ENCODE peak calls at places on chromosomes 13 and 19, in ten cellular contexts. C, J, D, R, G, B, N, S, H and P are unnamed samples.
A peak's percentile ranks its signal among the peaks of the same experiment; 100 is the strongest.

GRCh38 chr19:44783545-44783944 is 5.9 kb downstream of the CBLC start:
- DNase-seq in R (no peak), H (no peak), G (no peak), D (no peak), C (no peak), B (no peak), J (no peak), N (no peak), S (no peak), P (no peak)

GRCh38 chr13:45231722-45232121 is 30.9 kb upstream of the KCTD4 start:
- DNase-seq in R (peak; percentile 52), C (no peak), H (no peak), N (no peak), D (peak; percentile 11), B (no peak), G (peak; percentile 64), J (peak; percentile 65), S (no peak), P (no peak)

GRCh38 chr13:73138276-73138950 is 79.6 kb downstream of the KLF5 start:
- DNase-seq in D (no peak), B (peak; percentile 26), G (peak; percentile 15), R (peak; percentile 65), C (no peak), H (no peak), S (no peak), N (peak; percentile 69), J (peak; percentile 19), P (peak; percentile 35)

GRCh38 chr19:18513868-18514267 is 8.0 kb downstream of the ELL start:
- DNase-seq in B (no peak), R (no peak), N (no peak), G (peak; percentile 28), H (no peak), D (no peak), J (no peak), S (no peak), C (peak; percentile 82), P (peak; percentile 58)

GRCh38 chr19:7294571-7295212 is 478 bp upstream of the INSR start:
- DNase-seq in S (peak; percentile 93), C (peak; percentile 89), D (peak; percentile 87), G (peak; percentile 53), J (peak; percentile 50), H (no peak), R (peak; percentile 12), N (peak; percentile 74), B (peak; percentile 75), P (peak; percentile 44)

GRCh38 chr13:99190147-99190985 is 10.3 kb upstream of the UBAC2 start:
- DNase-seq in G (no peak), H (no peak), S (no peak), D (no peak), B (no peak), J (no peak), N (no peak), C (no peak), R (no peak), P (no peak)

GRCh38 chr19:1230585-1231489 is 7.0 kb downstream of the CBARP start:
- DNase-seq in S (no peak), B (no peak), N (no peak), R (no peak), C (no peak), G (no peak), H (no peak), D (no peak), J (no peak), P (no peak)

GRCh38 chr13:19089315-19089714 is 92.3 kb downstream of the TUBA3C start:
- DNase-seq in R (no peak), H (no peak), S (no peak), D (peak; percentile 6), G (no peak), C (no peak), N (no peak), B (no peak), J (no peak), P (no peak)

GRCh38 chr13:110244096-110244830 is 62.7 kb downstream of the COL4A1 start:
- DNase-seq in J (no peak), H (no peak), D (no peak), G (no peak), B (no peak), S (no peak), R (no peak), C (no peak), N (no peak), P (peak; percentile 68)

GRCh38 chr13:49649244-49649962 is 21.1 kb downstream of the ARL11 start:
- DNase-seq in G (peak; percentile 67), B (no peak), R (peak; percentile 27), D (no peak), C (no peak), J (peak; percentile 59), N (no peak), H (no peak), S (no peak), P (peak; percentile 64)

GRCh38 chr19:42143341-42144234 is 11.3 kb upstream of the POU2F2 start:
- DNase-seq in D (no peak), N (no peak), G (peak; percentile 52), J (peak; percentile 58), R (no peak), B (peak; percentile 23), H (no peak), C (no peak), S (no peak), P (peak; percentile 46)

GRCh38 chr13:21343659-21344058 is 115.4 kb downstream of the ZDHHC20 start:
- DNase-seq in N (no peak), B (no peak), H (no peak), D (no peak), G (no peak), S (no peak), C (no peak), R (no peak), J (no peak), P (no peak)

GRCh38 chr13:21344662-21345176 is 114.4 kb downstream of the ZDHHC20 start:
- DNase-seq in D (peak; percentile 70), G (no peak), S (no peak), N (no peak), H (no peak), C (no peak), R (no peak), J (no peak), B (no peak), P (no peak)

GRCh38 chr13:21338651-21339278 is 120.3 kb downstream of the ZDHHC20 start:
- DNase-seq in B (no peak), H (no peak), D (no peak), S (no peak), R (no peak), J (no peak), C (no peak), N (no peak), G (no peak), P (no peak)

GRCh38 chr13:21341637-21342422 is 117.3 kb downstream of the ZDHHC20 start:
- DNase-seq in S (no peak), N (no peak), G (no peak), D (no peak), B (no peak), H (no peak), C (no peak), J (no peak), R (no peak), P (no peak)

GRCh38 chr13:21342699-21343442 is 116.2 kb downstream of the ZDHHC20 start:
- DNase-seq in S (no peak), B (no peak), H (no peak), J (no peak), G (no peak), R (no peak), N (no peak), D (no peak), C (no peak), P (no peak)
- H3K4me3 ChIP-seq in S (no peak overlapping the region), B (no peak overlapping the region), H (no peak overlapping the region), J (no peak overlapping the region), G (no peak overlapping the region), R (no peak overlapping the region), N (no peak overlapping the region), D (no peak overlapping the region), C (no peak overlapping the region), P (no peak overlapping the region)

DNA sequence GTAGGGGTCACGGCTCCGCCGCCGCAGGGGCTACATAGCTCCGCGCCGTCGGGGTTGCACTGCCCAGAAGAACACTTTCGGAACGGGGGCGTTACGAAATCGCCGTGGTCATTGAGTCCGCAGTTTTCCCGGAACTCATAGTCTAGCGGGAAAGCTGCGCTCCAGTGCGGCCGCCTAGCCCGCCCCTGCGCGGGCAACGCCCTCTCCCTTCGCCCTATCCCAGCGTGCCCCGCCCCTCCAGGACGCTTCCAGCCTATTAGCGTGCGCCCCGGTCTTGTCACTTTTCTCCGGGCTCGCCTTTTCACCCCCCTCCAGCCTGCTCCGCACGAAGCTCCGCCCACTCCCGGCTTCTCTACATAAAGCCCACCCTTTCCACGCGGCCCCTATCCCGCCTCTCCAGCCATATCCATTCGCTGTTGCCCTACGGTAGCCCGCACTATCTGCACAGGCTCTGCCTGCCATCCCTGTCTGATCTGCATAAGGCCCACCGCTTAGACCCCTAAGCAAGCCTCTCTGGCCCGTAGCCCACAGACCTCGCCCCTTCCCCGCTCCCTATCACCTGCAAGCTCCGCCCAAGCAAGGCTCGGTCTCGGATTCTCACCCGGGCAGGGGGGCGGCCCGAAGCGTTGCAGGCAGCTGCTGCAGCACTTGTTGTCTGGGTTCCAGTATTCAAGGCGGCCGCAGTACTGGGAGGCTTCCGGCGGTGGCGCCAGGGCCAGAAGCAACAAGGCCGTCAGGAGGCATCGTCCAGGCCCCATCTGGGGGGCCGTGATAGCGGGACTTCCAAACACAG is 1.6 kb downstream of the IGFLR1 start:
- DNase-seq in J (peak; percentile 97), D (peak; percentile 97), B (peak; percentile 98), H (peak; percentile 51), S (peak; percentile 99), C (peak; percentile 99), R (peak; percentile 89), N (peak; percentile 98), G (peak; percentile 97), P (peak; percentile 98)
- TF ChIP-seq CTCF in J (peak; percentile 7), D (no peak), B (peak; percentile 26), H (peak; percentile 13), S (no peak), C (no peak), R (no peak), N (no peak), G (peak; percentile 29), P (peak; percentile 25)

GRCh38 chr19:48720251-48720612 is 707 bp upstream of the MAMSTR start:
- DNase-seq in G (peak; percentile 49), B (no peak), S (peak; percentile 84), R (no peak), J (no peak), D (no peak), N (no peak), C (no peak), H (no peak), P (no peak)
- H3K4me3 ChIP-seq in G (peak overlapping the region; percentile 69), B (peak overlapping the region; percentile 9), S (peak overlapping the region; percentile 78), R (peak overlapping the region; percentile 72), J (peak overlapping the region; percentile 75), D (peak overlapping the region; percentile 57), N (peak overlapping the region; percentile 52), C (peak overlapping the region; percentile 52), H (peak overlapping the region; percentile 81), P (peak overlapping the region; percentile 77)

DNA sequence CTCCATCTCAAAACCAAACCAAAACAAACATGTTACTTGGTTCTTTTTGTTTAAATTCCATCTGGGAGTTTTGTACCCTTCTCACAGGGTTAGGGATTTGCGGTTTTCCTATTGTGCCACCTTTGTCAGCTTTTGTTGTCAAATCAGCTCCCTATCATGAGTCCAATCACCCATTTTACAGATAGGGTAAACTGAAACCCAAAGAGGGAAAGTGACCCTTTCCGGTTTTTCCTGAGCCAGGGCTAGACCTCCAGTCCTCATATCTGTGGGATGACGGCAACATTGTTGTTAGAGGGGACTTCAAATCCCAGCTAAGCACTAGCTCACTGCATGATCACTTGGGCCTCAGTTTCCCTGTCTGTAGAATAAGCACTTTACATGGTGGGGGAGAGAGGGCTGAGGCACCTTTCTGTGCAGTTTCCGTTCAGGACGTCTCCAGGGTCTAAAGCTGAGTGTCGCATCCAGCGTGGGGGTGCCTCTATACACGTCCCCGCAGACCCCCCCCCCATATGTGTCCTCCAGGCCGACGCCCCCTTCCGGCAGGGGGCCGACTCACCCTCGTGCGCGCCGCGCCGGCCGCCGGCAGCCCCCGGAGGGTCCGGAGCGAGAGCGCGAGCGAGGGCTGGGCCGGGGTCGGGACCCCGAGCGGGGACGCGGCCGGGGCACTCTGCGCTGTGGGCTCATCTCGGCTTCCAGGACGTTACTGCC is 3.9 kb downstream of the CCDC194 start:
- DNase-seq in N (no peak), H (no peak), G (no peak), S (no peak), B (no peak), R (no peak), J (no peak), D (no peak), C (no peak), P (no peak)
- TF ChIP-seq CTCF in N (no peak), H (peak; percentile 23), G (no peak), S (no peak), B (no peak), R (peak; percentile 5), J (no peak), D (no peak), C (no peak), P (no peak)